ENCODE peak calls at places on chromosomes 5 and 9, in four cellular contexts. U is T-helper 17 cell, M is T-helper 2 cell, Q is H7. H is an unnamed sample.

GRCh38 chr5:147176422-147176821 is 58.4 kb upstream of the STK32A start:
- DNase-seq in U (no peak), M (no peak), Q (no peak), H (no peak)

GRCh38 chr5:176540476-176540899 is 3.3 kb upstream of the RNF44 start:
- DNase-seq in U (no peak), M (no peak), Q (no peak), H (no peak)

GRCh38 chr5:135883441-135883840 is 12.2 kb downstream of the IL9 start:
- DNase-seq in U (no peak), M (no peak), Q (peak), H (no peak)

GRCh38 chr5:13567819-13568218 is 376.7 kb downstream of the DNAH5 start:
- DNase-seq in U (no peak), M (no peak), Q (no peak), H (no peak)

GRCh38 chr5:88298425-88298824 is 29.8 kb upstream of the TMEM161B start:
- DNase-seq in U (no peak), M (no peak), Q (no peak), H (no peak)

GRCh38 chr5:124088289-124089064 is 576.5 kb downstream of the CSNK1G3 start:
- DNase-seq in U (no peak), M (no peak), Q (no peak), H (no peak)

GRCh38 chr9:123669355-123669754 is 260.6 kb downstream of the DENND1A start:
- DNase-seq in U (no peak), M (no peak), Q (no peak), H (no peak)

GRCh38 chr9:134502261-134503211 is 139.1 kb upstream of the COL5A1 start:
- DNase-seq in U (no peak), M (no peak), Q (peak), H (no peak)

GRCh38 chr5:174589011-174589410 is 135.4 kb upstream of the MSX2 start:
- DNase-seq in U (no peak), M (no peak), Q (no peak), H (no peak)

GRCh38 chr9:116008278-116008677 is 145.3 kb upstream of the PAPPA start:
- DNase-seq in U (no peak), M (no peak), Q (no peak), H (no peak)

GRCh38 chr5:131986161-131986912 is 25.1 kb downstream of the ACSL6 start:
- DNase-seq in U (no peak), M (no peak), Q (no peak), H (no peak)

GRCh38 chr5:95884021-95884333 is 61.5 kb upstream of the GLRX start:
- DNase-seq in U (no peak), M (no peak), Q (no peak), H (no peak)

GRCh38 chr5:179262126-179262920 is 82.9 kb downstream of the ADAMTS2 start:
- DNase-seq in U (no peak), M (no peak), Q (no peak), H (no peak)

GRCh38 chr5:37717613-37718431 is 122.0 kb downstream of the GDNF start:
- DNase-seq in U (no peak), M (no peak), Q (no peak), H (no peak)

GRCh38 chr5:68028131-68028727 is 187.3 kb upstream of the PIK3R1 start:
- DNase-seq in U (no peak), M (no peak), Q (no peak), H (no peak)

GRCh38 chr5:179258001-179258921 is 87.0 kb downstream of the ADAMTS2 start:
- DNase-seq in U (no peak), M (no peak), Q (peak), H (no peak)

GRCh38 chr5:103605277-103605676 is 42.7 kb upstream of the NUDT12 start:
- DNase-seq in U (no peak), M (no peak), Q (peak), H (no peak)